ENCODE peak calls at places on chromosomes 6 and 20, in seven cellular contexts. I is heart left ventricle, L is GM12865, D is tibial artery, W is kidney epithelial cell, G is mesothelial cell of epicardium, M is astrocyte of the spinal cord. V is an unnamed sample.

GRCh38 chr6:42227173-42227850 is 9.7 kb upstream of the MRPS10 start:
- DNase-seq in I (no peak), L (no peak), D (no peak), W (no peak), G (no peak), M (no peak), V (peak)

GRCh38 chr20:34112600-34113061 is 588 bp upstream of the EIF2S2 start:
- DNase-seq in I (peak), L (peak), D (no peak), W (no peak), G (no peak), M (no peak), V (peak)

GRCh38 chr6:133396225-133396624 is 155.1 kb downstream of the EYA4 start:
- DNase-seq in I (no peak), L (no peak), D (no peak), W (no peak), G (no peak), M (peak), V (no peak)

GRCh38 chr6:89353118-89353556 is 615 bp upstream of the UBE2J1 start:
- DNase-seq in I (no peak), L (no peak), D (no peak), W (no peak), G (no peak), M (no peak), V (no peak)

GRCh38 chr20:44650777-44651493 is 564 bp downstream of the ADA start:
- DNase-seq in I (no peak), L (peak), D (no peak), W (no peak), G (no peak), M (no peak), V (no peak)

GRCh38 chr6:146029573-146030184 is 817 bp downstream of the GRM1 start:
- DNase-seq in I (no peak), L (no peak), D (no peak), W (no peak), G (no peak), M (no peak), V (no peak)

GRCh38 chr6:92521553-92521952 is 897.8 kb downstream of the EPHA7 start:
- DNase-seq in I (no peak), L (no peak), D (no peak), W (no peak), G (no peak), M (no peak), V (no peak)

GRCh38 chr6:49923826-49924225 is 40.1 kb downstream of the DEFB114 start:
- DNase-seq in I (no peak), L (peak), D (no peak), W (no peak), G (no peak), M (no peak), V (no peak)

GRCh38 chr6:49543087-49543858 is 7.2 kb upstream of the C6orf141 start:
- DNase-seq in I (no peak), L (no peak), D (no peak), W (no peak), G (no peak), M (no peak), V (no peak)

GRCh38 chr6:39961178-39961577 is 26.9 kb upstream of the MOCS1 start:
- DNase-seq in I (no peak), L (no peak), D (no peak), W (no peak), G (no peak), M (no peak), V (no peak)

GRCh38 chr6:151324079-151324825 is 67.1 kb downstream of the ZBTB2 start:
- DNase-seq in I (peak), L (peak), D (peak), W (peak), G (peak), M (peak), V (peak)

GRCh38 chr6:52736145-52736544 is 27.1 kb downstream of the GSTA2 start:
- DNase-seq in I (no peak), L (no peak), D (no peak), W (no peak), G (no peak), M (no peak), V (no peak)

GRCh38 chr6:47075741-47076421 is 33.7 kb upstream of the ADGRF1 start:
- DNase-seq in I (no peak), L (no peak), D (no peak), W (no peak), G (no peak), M (peak), V (no peak)

GRCh38 chr6:47072667-47073066 is 30.5 kb upstream of the ADGRF1 start:
- DNase-seq in I (no peak), L (no peak), D (no peak), W (no peak), G (no peak), M (no peak), V (no peak)

GRCh38 chr6:47071681-47072080 is 29.5 kb upstream of the ADGRF1 start:
- DNase-seq in I (no peak), L (no peak), D (no peak), W (no peak), G (no peak), M (no peak), V (no peak)

GRCh38 chr6:47075168-47075567 is 33.0 kb upstream of the ADGRF1 start:
- DNase-seq in I (no peak), L (no peak), D (no peak), W (no peak), G (no peak), M (no peak), V (no peak)

DNA sequence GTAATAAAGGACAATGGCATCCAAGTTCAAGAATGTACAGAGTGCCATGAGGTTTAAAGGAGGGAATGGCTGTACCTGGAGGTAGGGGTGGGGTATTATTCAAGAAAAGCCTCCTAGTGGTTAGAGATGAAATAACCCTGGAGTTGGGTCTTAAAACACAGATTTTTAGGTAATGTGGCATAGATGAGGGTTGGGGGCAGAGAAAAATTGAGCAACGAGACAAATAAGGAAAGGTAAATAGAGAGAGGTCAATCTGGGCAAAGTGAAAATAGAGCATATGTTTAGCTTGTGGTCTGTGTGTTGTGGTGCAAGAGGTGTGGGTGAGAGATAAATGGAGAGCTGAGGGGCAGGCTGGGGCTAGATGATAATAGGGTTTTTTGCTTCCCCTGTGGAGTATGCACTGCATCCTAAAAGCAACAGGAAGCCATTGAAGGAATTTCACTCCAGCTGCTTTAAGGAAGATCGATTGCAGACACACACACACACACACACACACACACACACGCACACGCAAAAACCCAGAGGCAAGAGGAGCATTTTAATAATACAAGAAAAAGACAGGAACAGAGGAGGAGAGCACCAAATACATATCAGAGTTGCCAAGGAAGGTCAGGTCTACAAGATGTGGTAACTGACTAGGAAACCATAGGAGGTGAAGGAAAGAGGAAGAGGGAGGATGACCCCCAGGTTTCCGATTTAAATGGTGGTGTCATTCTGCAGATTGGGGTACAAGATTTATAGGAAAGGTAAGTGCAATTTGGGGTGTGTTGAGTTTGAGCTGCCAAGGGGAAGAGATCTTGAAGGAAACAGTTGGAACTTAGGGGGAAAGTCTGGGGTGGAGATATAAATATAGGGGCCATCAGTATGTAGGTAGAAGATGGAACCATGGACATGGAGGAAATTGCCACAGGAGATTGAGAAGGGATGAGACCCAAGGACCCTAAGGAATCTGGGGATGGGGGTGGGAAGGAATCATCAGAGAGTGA is 31.3 kb upstream of the ADGRF1 start:
- DNase-seq in I (no peak), L (no peak), D (no peak), W (no peak), G (no peak), M (no peak), V (no peak)
- TF ChIP-seq CTCF in I (no peak), L (peak), D (no peak), W (peak), G (peak), M (peak), V (no peak)

DNA sequence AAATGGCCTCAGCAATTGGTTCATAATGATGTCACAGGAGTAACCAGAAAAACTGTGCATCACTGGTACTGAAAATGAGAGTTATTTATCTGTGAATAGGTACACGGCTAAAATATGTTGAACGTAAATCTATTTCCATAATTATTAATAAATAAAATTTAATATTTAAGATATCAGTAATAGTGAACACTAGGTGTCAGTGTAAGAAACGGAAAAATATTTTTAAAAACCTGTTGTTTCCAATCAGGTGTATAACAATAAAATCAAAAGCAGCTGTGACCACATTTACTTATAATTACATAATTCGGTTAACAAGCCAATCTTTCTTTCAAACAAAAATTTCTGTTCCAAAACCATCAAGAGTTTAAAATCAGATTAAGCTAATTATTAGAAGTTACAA is 241.4 kb upstream of the RUNX2 start:
- DNase-seq in I (no peak), L (no peak), D (no peak), W (no peak), G (no peak), M (no peak), V (no peak)
- TF ChIP-seq CTCF in I (no peak), L (no peak), D (no peak), W (no peak), G (peak), M (no peak), V (no peak)

GRCh38 chr20:57465943-57466342 is 59.0 kb downstream of the CTCFL start:
- DNase-seq in I (no peak), L (no peak), D (no peak), W (no peak), G (no peak), M (no peak), V (no peak)
- TF ChIP-seq CTCF in I (no peak), L (peak), D (no peak), W (peak), G (peak), M (peak), V (peak)

GRCh38 chr6:55668625-55669024 is 89.6 kb upstream of the HMGCLL1 start:
- DNase-seq in I (no peak), L (no peak), D (no peak), W (no peak), G (no peak), M (peak), V (no peak)
- TF ChIP-seq CTCF in I (no peak), L (no peak), D (no peak), W (no peak), G (no peak), M (no peak), V (no peak)

DNA sequence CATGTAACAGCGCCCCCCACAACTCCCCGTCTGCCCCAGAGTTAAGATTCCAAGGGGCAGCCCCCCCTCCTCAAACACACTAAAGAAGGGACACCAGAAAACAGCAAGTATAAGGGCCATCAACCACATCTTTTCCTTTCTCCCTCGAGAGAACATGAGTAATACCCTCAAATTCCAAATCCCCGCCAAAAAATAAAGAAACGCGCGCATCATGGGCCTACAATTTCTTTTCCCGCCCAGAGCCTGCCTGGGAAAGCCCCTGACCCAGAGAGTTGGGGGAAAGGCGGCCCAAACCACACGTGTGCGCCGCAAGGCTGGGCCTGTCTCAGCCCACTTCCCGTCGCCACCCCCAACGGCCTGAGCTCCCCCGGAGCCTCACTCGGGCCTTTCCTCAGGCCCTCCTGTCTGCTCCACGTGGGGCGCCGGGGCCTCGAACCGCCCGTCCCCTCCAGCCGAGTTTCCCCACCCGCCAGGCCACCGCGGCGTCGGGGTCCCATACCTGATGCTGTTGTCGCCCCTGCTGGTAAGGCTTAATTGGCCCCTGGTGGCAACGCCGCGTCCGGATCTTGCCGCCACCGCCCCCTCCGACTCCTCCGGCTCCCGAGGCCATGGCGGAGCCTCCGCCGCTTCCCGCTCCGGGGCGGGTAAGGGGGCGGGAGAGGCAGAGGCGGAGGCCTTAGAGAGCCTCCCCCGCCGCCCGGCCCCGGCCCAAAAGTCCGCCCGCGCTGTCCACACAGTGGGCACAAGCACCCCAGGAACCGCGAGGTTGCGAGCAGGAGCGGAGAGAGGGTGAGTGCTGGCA is 746 bp downstream of the NUP153 start:
- DNase-seq in I (peak), L (peak), D (peak), W (no peak), G (peak), M (peak), V (peak)
- TF ChIP-seq CTCF in I (no peak), L (peak), D (no peak), W (peak), G (no peak), M (no peak), V (no peak)

GRCh38 chr6:107408714-107409113 is 50.6 kb downstream of the PDSS2 start:
- DNase-seq in I (no peak), L (no peak), D (no peak), W (no peak), G (no peak), M (no peak), V (no peak)
- TF ChIP-seq CTCF in I (no peak), L (no peak), D (no peak), W (no peak), G (no peak), M (no peak), V (no peak)